ENCODE peak calls at places on chromosomes 1 and 21, in five cellular contexts. U, L, D, I and T are unnamed samples. For H3K4me1, the result is how much of the 10 kb centered on the place peaks cover.

GRCh38 chr1:42758641-42759040 is 8.2 kb downstream of the P3H1 start:
- ATAC-seq in U (no peak), I (no peak), L (no peak), D (no peak), T (no peak)

GRCh38 chr1:91689586-91690481 is 189.2 kb downstream of the CDC7 start:
- ATAC-seq in I (no peak), L (no peak), U (no peak), D (no peak), T (no peak)

GRCh38 chr1:93005252-93005598 is 44.0 kb upstream of the DIPK1A start:
- ATAC-seq in L (no peak), D (no peak), U (no peak), I (no peak), T (no peak)

GRCh38 chr1:198125995-198126758 is 30.6 kb upstream of the NEK7 start:
- ATAC-seq in U (peak), I (peak), D (no peak), L (no peak), T (no peak)

GRCh38 chr1:181482521-181483083 is 715 bp upstream of the CACNA1E start:
- ATAC-seq in I (peak), D (peak), U (no peak), L (no peak), T (peak)

GRCh38 chr1:109879881-109880525 is 30.6 kb upstream of the CSF1 start:
- ATAC-seq in U (no peak), L (no peak), I (no peak), D (no peak), T (no peak)

GRCh38 chr1:25971044-25971881 is 26.6 kb downstream of the PAFAH2 start:
- ATAC-seq in I (no peak), L (no peak), U (no peak), D (no peak), T (no peak)

GRCh38 chr1:198538579-198539364 is 1.7 kb downstream of the ATP6V1G3 start:
- ATAC-seq in U (no peak), L (no peak), I (no peak), D (no peak), T (no peak)

GRCh38 chr1:44926311-44926781 is 60.0 kb downstream of the EIF2B3 start:
- ATAC-seq in L (no peak), D (no peak), U (no peak), I (peak), T (no peak)

GRCh38 chr1:10779201-10779600 is 17.2 kb downstream of the CASZ1 start:
- ATAC-seq in D (no peak), U (peak), I (no peak), L (no peak), T (peak)

GRCh38 chr1:22347854-22348760 is 103.5 kb upstream of the ZBTB40 start:
- ATAC-seq in U (peak), L (peak), I (no peak), D (no peak), T (no peak)

GRCh38 chr1:196407358-196408041 is 200.7 kb downstream of the KCNT2 start:
- ATAC-seq in D (peak), I (peak), L (peak), U (peak), T (peak)

GRCh38 chr1:53725238-53725689 is 13.7 kb downstream of the GLIS1 start:
- ATAC-seq in U (peak), I (no peak), D (peak), L (peak), T (no peak)

GRCh38 chr1:183993132-183993531 is 44.4 kb downstream of the COLGALT2 start:
- ATAC-seq in U (no peak), L (no peak), I (no peak), D (peak), T (no peak)

GRCh38 chr1:59892836-59893811 is 33.4 kb downstream of the CYP2J2 start:
- ATAC-seq in I (peak), U (no peak), D (no peak), L (no peak), T (no peak)

GRCh38 chr21:43193651-43194302 is 25.0 kb downstream of the CRYAA start:
- ATAC-seq in I (peak), D (no peak), L (peak), U (no peak), T (no peak)

GRCh38 chr1:25651824-25652741 is 35.5 kb downstream of the MAN1C1 start:
- ATAC-seq in I (peak), L (no peak), D (no peak), U (no peak), T (peak)

GRCh38 chr1:10705953-10706352 is 90.5 kb downstream of the CASZ1 start:
- ATAC-seq in I (no peak), L (no peak), U (no peak), D (no peak), T (no peak)

GRCh38 chr21:14353712-14354111 is 29.2 kb downstream of the HSPA13 start:
- ATAC-seq in I (no peak), L (no peak), D (no peak), U (no peak), T (no peak)

GRCh38 chr1:32701951-32702598 is 495 bp downstream of the SYNC start:
- ATAC-seq in D (no peak), I (peak), U (no peak), L (peak), T (no peak)

GRCh38 chr1:236507022-236507700 is 16.6 kb upstream of the LGALS8 start:
- ATAC-seq in L (no peak), D (no peak), I (no peak), U (no peak), T (peak)

GRCh38 chr1:110008971-110009565 is 24.5 kb downstream of the AHCYL1 start:
- ATAC-seq in D (no peak), U (no peak), I (no peak), L (no peak), T (no peak)

GRCh38 chr1:25443030-25443699 is 12.5 kb downstream of the MACO1 start:
- ATAC-seq in I (no peak), L (no peak), U (no peak), D (no peak), T (no peak)

GRCh38 chr1:17635811-17636210 is 96.3 kb downstream of the ARHGEF10L start:
- ATAC-seq in D (no peak), L (no peak), I (peak), U (no peak), T (peak)

GRCh38 chr1:154730251-154730650 is 122.3 kb upstream of the ADAR start:
- ATAC-seq in D (peak), U (peak), I (peak), L (no peak), T (no peak)

GRCh38 chr1:25794325-25794724 is 5.7 kb upstream of the SELENON start:
- ATAC-seq in D (no peak), L (no peak), I (peak), U (no peak), T (no peak)

GRCh38 chr1:119873166-119874025 is 22.9 kb downstream of the ADAM30 start:
- ATAC-seq in D (peak), L (no peak), I (peak), U (no peak), T (peak)

GRCh38 chr1:203327684-203328457 is 22.6 kb downstream of the BTG2 start:
- ATAC-seq in U (peak), D (peak), L (peak), I (peak), T (peak)

GRCh38 chr1:12339861-12340557 is 110.2 kb downstream of the VPS13D start:
- ATAC-seq in U (no peak), I (no peak), D (no peak), L (no peak), T (no peak)

GRCh38 chr1:246032984-246033383 is 474.1 kb downstream of the SMYD3 start:
- ATAC-seq in U (no peak), D (no peak), L (no peak), I (no peak), T (no peak)

GRCh38 chr1:15186846-15187151 is 33.3 kb downstream of the TMEM51 start:
- ATAC-seq in U (no peak), L (no peak), D (no peak), I (no peak), T (no peak)

GRCh38 chr1:76219589-76219914 is 145.0 kb downstream of the ST6GALNAC3 start:
- ATAC-seq in I (no peak), L (no peak), U (no peak), D (no peak), T (no peak)

GRCh38 chr1:35663434-35663833 is 22.1 kb upstream of the PSMB2 start:
- ATAC-seq in D (peak), I (no peak), U (no peak), L (no peak), T (no peak)

GRCh38 chr1:109050228-109050995 is 8.5 kb upstream of the WDR47 start:
- ATAC-seq in U (no peak), I (no peak), L (peak), D (peak), T (no peak)

GRCh38 chr1:37764888-37765441 is at the start of gene EPHA10:
- ATAC-seq in D (peak), U (no peak), L (no peak), I (no peak), T (no peak)

GRCh38 chr1:168236836-168237611 is 11.2 kb downstream of the SFT2D2 start:
- ATAC-seq in U (no peak), D (no peak), L (no peak), I (no peak), T (no peak)

GRCh38 chr1:177033628-177034027 is 130.9 kb downstream of the ASTN1 start:
- ATAC-seq in D (no peak), I (no peak), U (no peak), L (no peak), T (no peak)

GRCh38 chr1:12552951-12553921 is 64.8 kb downstream of the DHRS3 start:
- ATAC-seq in L (peak), D (no peak), I (no peak), U (no peak), T (no peak)

DNA sequence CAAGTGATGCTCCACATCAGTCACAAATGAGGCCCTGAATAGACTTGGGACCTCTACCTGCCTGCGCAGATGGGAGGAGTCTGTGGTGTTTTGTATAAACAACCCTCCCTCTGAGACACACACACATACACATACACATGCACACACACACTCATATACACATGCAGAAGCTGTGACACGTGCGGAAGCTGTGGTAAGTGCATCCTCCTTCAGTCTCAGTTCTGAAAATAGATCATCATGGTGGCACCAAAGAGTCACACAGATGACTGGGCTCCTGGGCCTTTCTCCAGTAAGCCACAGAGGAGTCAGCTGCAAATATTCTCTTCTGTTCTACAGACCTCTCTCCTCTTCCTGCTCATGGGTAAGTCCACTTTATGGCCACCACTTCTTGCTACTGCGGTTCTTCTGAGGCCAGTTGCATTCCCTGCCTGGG is at the start of gene LY9:
- ATAC-seq in I (peak), D (no peak), L (no peak), U (no peak), T (no peak)
- TF ChIP-seq EP300 in I (no peak), D (no peak), L (no peak), U (no peak), T (no peak)

GRCh38 chr1:235073968-235074334 is 54.7 kb downstream of the TOMM20 start:
- ATAC-seq in L (peak), U (peak), I (no peak), D (no peak), T (no peak)

GRCh38 chr1:235069577-235070563 is 58.8 kb downstream of the TOMM20 start:
- ATAC-seq in U (peak), I (peak), L (peak), D (no peak), T (peak)

GRCh38 chr1:235070819-235071218 is 57.8 kb downstream of the TOMM20 start:
- ATAC-seq in D (no peak), U (no peak), L (no peak), I (no peak), T (no peak)

GRCh38 chr1:235073331-235073967 is 55.2 kb downstream of the TOMM20 start:
- ATAC-seq in D (no peak), U (peak), L (peak), I (peak), T (no peak)

DNA sequence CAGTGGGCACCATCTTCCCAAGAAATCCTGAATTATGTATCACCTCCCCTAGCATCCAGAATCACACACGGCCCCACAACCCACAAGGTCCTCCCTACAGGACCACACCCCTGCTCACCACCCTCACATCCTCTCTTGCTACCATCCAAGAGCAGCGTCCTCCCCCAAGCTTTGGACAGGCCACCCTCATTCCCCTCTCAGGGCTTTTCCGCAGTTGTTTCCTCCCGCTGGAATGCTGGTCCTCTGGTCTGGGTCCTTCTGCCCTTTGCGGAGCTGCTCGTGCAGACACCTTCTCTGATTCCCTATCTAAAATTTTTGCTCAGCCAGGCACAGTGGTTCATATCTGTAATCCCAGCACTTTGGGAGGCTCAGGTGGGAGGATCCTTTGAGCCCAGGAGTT is 56.5 kb downstream of the TOMM20 start:
- ATAC-seq in I (no peak), D (no peak), L (no peak), U (no peak), T (no peak)
- H3K4me1 ChIP-seq in I (half or more), D (under half), L (half or more), U (half or more), T (under half)

GRCh38 chr21:46459024-46459355 is 299 bp downstream of the DIP2A start:
- ATAC-seq in L (peak), I (no peak), U (peak), D (no peak), T (no peak)
- TF ChIP-seq POLR2A in L (no peak), I (no peak), U (peak), D (no peak), T (no peak)

DNA sequence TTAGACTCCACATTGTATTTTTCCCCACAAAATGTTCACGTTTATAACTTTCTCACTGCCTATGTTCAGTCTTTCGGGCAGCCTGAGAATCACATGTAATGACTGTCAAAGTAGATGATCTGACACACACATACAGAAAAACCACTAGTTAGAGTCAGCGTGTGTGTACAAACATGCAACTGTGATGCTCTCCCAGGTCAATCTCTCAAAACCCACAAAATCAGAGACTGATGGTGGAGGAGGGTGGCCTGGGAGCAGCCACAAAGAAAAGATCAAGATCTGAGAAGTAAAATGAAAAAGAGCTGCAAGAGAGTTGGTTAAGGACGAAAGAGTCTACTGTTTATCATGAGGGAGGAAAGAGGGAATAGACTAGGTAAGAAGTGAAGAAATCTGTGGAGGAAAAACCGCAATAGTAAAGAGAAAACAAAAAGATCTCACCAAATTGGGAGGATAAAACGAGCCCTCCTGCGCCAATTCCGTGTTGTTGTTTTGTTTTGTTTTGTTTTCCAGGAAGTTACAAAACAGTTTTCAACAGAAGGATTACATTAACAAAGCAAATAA is 2.3 kb downstream of the EGLN1 start:
- ATAC-seq in I (no peak), D (peak), U (no peak), L (no peak), T (no peak)
- TF ChIP-seq EP300 in I (no peak), D (no peak), U (no peak), L (no peak), T (no peak)

DNA sequence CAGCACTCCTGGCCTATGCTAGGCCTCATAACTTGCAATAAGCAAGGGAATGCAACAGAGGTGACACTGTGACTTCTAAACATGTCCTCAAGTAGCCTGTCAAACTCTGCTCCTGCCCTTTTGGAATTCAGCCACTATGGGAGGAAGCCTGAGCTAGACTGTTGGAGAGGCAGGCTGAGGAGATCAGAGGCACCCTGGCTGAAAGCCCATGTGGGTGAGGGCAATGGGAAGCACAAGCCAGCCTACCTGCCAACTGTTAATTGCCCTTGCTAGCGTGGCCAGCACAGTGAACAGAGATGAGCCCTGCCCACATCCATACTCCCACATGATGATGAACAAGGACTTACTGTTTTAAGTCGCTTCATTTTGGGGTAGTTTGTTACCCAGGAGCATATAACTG is 17.7 kb downstream of the GNB1 start:
- ATAC-seq in L (no peak), U (no peak), D (no peak), I (peak), T (no peak)
- H3K4me1 ChIP-seq in L (under half), U (under half), D (under half), I (half or more), T (half or more)

DNA sequence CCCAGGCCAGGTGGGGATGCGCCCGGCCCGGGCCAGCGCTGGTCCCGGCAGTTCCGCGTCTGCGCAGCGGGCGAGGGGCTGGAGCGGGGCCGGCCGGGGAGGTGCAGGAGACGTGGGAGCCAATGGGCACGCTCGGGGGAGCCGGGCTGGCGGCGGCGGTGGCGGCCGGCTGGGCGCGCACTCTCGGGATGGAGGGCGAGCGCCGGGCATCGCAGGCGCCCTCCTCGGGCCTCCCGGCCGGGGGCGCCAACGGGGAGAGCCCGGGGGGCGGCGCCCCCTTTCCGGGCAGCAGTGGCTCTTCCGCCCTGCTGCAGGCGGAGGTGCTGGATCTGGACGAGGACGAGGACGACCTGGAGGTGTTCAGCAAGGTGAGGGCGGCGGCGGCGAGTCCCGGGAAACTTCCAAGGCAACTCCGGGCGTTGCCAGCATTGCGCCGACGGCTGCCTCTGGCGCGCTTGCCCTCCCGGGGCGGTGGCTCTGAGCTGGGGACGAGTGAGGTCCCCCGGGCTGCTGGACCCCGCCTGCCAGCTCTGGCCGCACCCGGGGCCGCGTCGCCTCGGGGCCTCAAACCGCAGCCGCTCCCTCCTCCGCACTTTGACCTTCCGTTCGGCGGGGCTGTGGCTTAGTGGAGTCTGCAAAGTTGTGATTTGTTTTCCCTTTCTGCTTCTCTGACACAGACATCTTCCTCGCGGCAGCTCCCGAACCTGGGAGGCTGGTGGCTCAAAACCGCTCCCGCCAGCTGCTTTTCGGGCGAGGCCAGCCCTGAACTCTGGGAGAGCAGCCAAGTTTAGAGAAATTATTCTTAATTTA is at the start of gene SNX7:
- ATAC-seq in D (peak), U (peak), L (peak), I (peak), T (peak)
- TF ChIP-seq POLR2A in D (no peak), U (no peak), L (peak), I (peak), T (peak)